ENCODE peak calls at places on chromosomes 2 and 18, in seven cellular contexts. One of them, this sample, is unnamed.

GRCh38 chr2:201779996-201780673 is 598 bp downstream of the ALS2 start:
- DNase-seq in stimulated activated CD4-positive, alpha-beta T cell treated with anti-CD3 and anti-CD28 coated beads, Interleukin-15, amount 100 ng/mL, for 24 hours: no peak
- DNase-seq in left colon: no peak
- DNase-seq in EL: no peak
- DNase-seq in NCI-H748 treated with DMSO at 0.1 percent for 48 hours: peak
- DNase-seq in T-helper 2 cell: no peak
- DNase-seq in astrocyte of the spinal cord: peak
- DNase-seq in this sample: no peak

GRCh38 chr18:36481201-36481657 is 183.7 kb downstream of the FHOD3 start:
- DNase-seq in T-helper 2 cell: no peak
- DNase-seq in astrocyte of the spinal cord: no peak
- DNase-seq in left colon: no peak
- DNase-seq in stimulated activated CD4-positive, alpha-beta T cell treated with anti-CD3 and anti-CD28 coated beads, Interleukin-15, amount 100 ng/mL, for 24 hours: no peak
- DNase-seq in EL: no peak
- DNase-seq in NCI-H748 treated with DMSO at 0.1 percent for 48 hours: no peak
- DNase-seq in this sample: no peak

GRCh38 chr2:241272298-241272721 is 43.2 kb downstream of the HDLBP start:
- DNase-seq in EL: peak
- DNase-seq in T-helper 2 cell: no peak
- DNase-seq in astrocyte of the spinal cord: peak
- DNase-seq in stimulated activated CD4-positive, alpha-beta T cell treated with anti-CD3 and anti-CD28 coated beads, Interleukin-15, amount 100 ng/mL, for 24 hours: peak
- DNase-seq in left colon: peak
- DNase-seq in NCI-H748 treated with DMSO at 0.1 percent for 48 hours: no peak
- DNase-seq in this sample: no peak

GRCh38 chr2:187842978-187843847 is 289.0 kb upstream of the TFPI start:
- DNase-seq in EL: peak
- DNase-seq in T-helper 2 cell: no peak
- DNase-seq in astrocyte of the spinal cord: peak
- DNase-seq in NCI-H748 treated with DMSO at 0.1 percent for 48 hours: peak
- DNase-seq in left colon: no peak
- DNase-seq in stimulated activated CD4-positive, alpha-beta T cell treated with anti-CD3 and anti-CD28 coated beads, Interleukin-15, amount 100 ng/mL, for 24 hours: no peak
- DNase-seq in this sample: peak

GRCh38 chr2:33512112-33512511 is 35.7 kb downstream of the RASGRP3 start:
- DNase-seq in T-helper 2 cell: no peak
- DNase-seq in stimulated activated CD4-positive, alpha-beta T cell treated with anti-CD3 and anti-CD28 coated beads, Interleukin-15, amount 100 ng/mL, for 24 hours: no peak
- DNase-seq in left colon: no peak
- DNase-seq in EL: no peak
- DNase-seq in astrocyte of the spinal cord: no peak
- DNase-seq in NCI-H748 treated with DMSO at 0.1 percent for 48 hours: no peak
- DNase-seq in this sample: no peak

GRCh38 chr2:43222472-43223146 is 3.8 kb downstream of the ZFP36L2 start:
- DNase-seq in NCI-H748 treated with DMSO at 0.1 percent for 48 hours: no peak
- DNase-seq in EL: peak
- DNase-seq in T-helper 2 cell: no peak
- DNase-seq in left colon: no peak
- DNase-seq in astrocyte of the spinal cord: peak
- DNase-seq in stimulated activated CD4-positive, alpha-beta T cell treated with anti-CD3 and anti-CD28 coated beads, Interleukin-15, amount 100 ng/mL, for 24 hours: no peak
- DNase-seq in this sample: no peak

GRCh38 chr2:234243871-234244565 is 193.5 kb downstream of the SPP2 start:
- DNase-seq in left colon: no peak
- DNase-seq in astrocyte of the spinal cord: peak
- DNase-seq in T-helper 2 cell: no peak
- DNase-seq in EL: no peak
- DNase-seq in stimulated activated CD4-positive, alpha-beta T cell treated with anti-CD3 and anti-CD28 coated beads, Interleukin-15, amount 100 ng/mL, for 24 hours: no peak
- DNase-seq in NCI-H748 treated with DMSO at 0.1 percent for 48 hours: peak
- DNase-seq in this sample: no peak

GRCh38 chr2:126963390-126963789 is 64.7 kb downstream of the TEX51 start:
- DNase-seq in stimulated activated CD4-positive, alpha-beta T cell treated with anti-CD3 and anti-CD28 coated beads, Interleukin-15, amount 100 ng/mL, for 24 hours: no peak
- DNase-seq in left colon: no peak
- DNase-seq in EL: no peak
- DNase-seq in astrocyte of the spinal cord: no peak
- DNase-seq in T-helper 2 cell: no peak
- DNase-seq in NCI-H748 treated with DMSO at 0.1 percent for 48 hours: no peak
- DNase-seq in this sample: no peak

GRCh38 chr2:162196611-162197010 is 44.6 kb upstream of the GCG start:
- DNase-seq in stimulated activated CD4-positive, alpha-beta T cell treated with anti-CD3 and anti-CD28 coated beads, Interleukin-15, amount 100 ng/mL, for 24 hours: no peak
- DNase-seq in left colon: no peak
- DNase-seq in EL: peak
- DNase-seq in T-helper 2 cell: no peak
- DNase-seq in NCI-H748 treated with DMSO at 0.1 percent for 48 hours: no peak
- DNase-seq in astrocyte of the spinal cord: peak
- DNase-seq in this sample: no peak

GRCh38 chr2:42962521-42962953 is 170.2 kb upstream of the HAAO start:
- DNase-seq in NCI-H748 treated with DMSO at 0.1 percent for 48 hours: no peak
- DNase-seq in EL: no peak
- DNase-seq in T-helper 2 cell: no peak
- DNase-seq in left colon: no peak
- DNase-seq in stimulated activated CD4-positive, alpha-beta T cell treated with anti-CD3 and anti-CD28 coated beads, Interleukin-15, amount 100 ng/mL, for 24 hours: no peak
- DNase-seq in astrocyte of the spinal cord: no peak
- DNase-seq in this sample: no peak

GRCh38 chr2:178268435-178268834 is 74.1 kb downstream of the OSBPL6 start:
- DNase-seq in NCI-H748 treated with DMSO at 0.1 percent for 48 hours: no peak
- DNase-seq in left colon: no peak
- DNase-seq in stimulated activated CD4-positive, alpha-beta T cell treated with anti-CD3 and anti-CD28 coated beads, Interleukin-15, amount 100 ng/mL, for 24 hours: no peak
- DNase-seq in EL: no peak
- DNase-seq in astrocyte of the spinal cord: no peak
- DNase-seq in T-helper 2 cell: no peak
- DNase-seq in this sample: no peak

GRCh38 chr2:96147593-96148201 is 2.5 kb upstream of the DUSP2 start:
- DNase-seq in left colon: no peak
- DNase-seq in astrocyte of the spinal cord: no peak
- DNase-seq in T-helper 2 cell: no peak
- DNase-seq in EL: no peak
- DNase-seq in NCI-H748 treated with DMSO at 0.1 percent for 48 hours: no peak
- DNase-seq in stimulated activated CD4-positive, alpha-beta T cell treated with anti-CD3 and anti-CD28 coated beads, Interleukin-15, amount 100 ng/mL, for 24 hours: peak
- DNase-seq in this sample: no peak

GRCh38 chr2:231411871-231412615 is 16.5 kb downstream of the B3GNT7 start:
- DNase-seq in EL: peak
- DNase-seq in NCI-H748 treated with DMSO at 0.1 percent for 48 hours: peak
- DNase-seq in astrocyte of the spinal cord: peak
- DNase-seq in stimulated activated CD4-positive, alpha-beta T cell treated with anti-CD3 and anti-CD28 coated beads, Interleukin-15, amount 100 ng/mL, for 24 hours: peak
- DNase-seq in T-helper 2 cell: peak
- DNase-seq in left colon: peak
- DNase-seq in this sample: no peak

GRCh38 chr2:54457326-54458023 is 1.3 kb downstream of the SPTBN1 start:
- DNase-seq in astrocyte of the spinal cord: no peak
- DNase-seq in stimulated activated CD4-positive, alpha-beta T cell treated with anti-CD3 and anti-CD28 coated beads, Interleukin-15, amount 100 ng/mL, for 24 hours: peak
- DNase-seq in T-helper 2 cell: no peak
- DNase-seq in EL: peak
- DNase-seq in NCI-H748 treated with DMSO at 0.1 percent for 48 hours: peak
- DNase-seq in left colon: peak
- DNase-seq in this sample: peak

GRCh38 chr2:70084973-70085710 is 2.1 kb upstream of the PCBP1 start:
- DNase-seq in astrocyte of the spinal cord: no peak
- DNase-seq in NCI-H748 treated with DMSO at 0.1 percent for 48 hours: peak
- DNase-seq in T-helper 2 cell: peak
- DNase-seq in left colon: peak
- DNase-seq in stimulated activated CD4-positive, alpha-beta T cell treated with anti-CD3 and anti-CD28 coated beads, Interleukin-15, amount 100 ng/mL, for 24 hours: peak
- DNase-seq in EL: no peak
- DNase-seq in this sample: peak

GRCh38 chr2:70115646-70116442 is 28.6 kb downstream of the PCBP1 start:
- DNase-seq in left colon: no peak
- DNase-seq in astrocyte of the spinal cord: no peak
- DNase-seq in NCI-H748 treated with DMSO at 0.1 percent for 48 hours: no peak
- DNase-seq in T-helper 2 cell: no peak
- DNase-seq in EL: no peak
- DNase-seq in stimulated activated CD4-positive, alpha-beta T cell treated with anti-CD3 and anti-CD28 coated beads, Interleukin-15, amount 100 ng/mL, for 24 hours: no peak
- DNase-seq in this sample: no peak

GRCh38 chr2:72627059-72627458 is 198.8 kb downstream of the EXOC6B start:
- DNase-seq in T-helper 2 cell: no peak
- DNase-seq in EL: no peak
- DNase-seq in stimulated activated CD4-positive, alpha-beta T cell treated with anti-CD3 and anti-CD28 coated beads, Interleukin-15, amount 100 ng/mL, for 24 hours: no peak
- DNase-seq in NCI-H748 treated with DMSO at 0.1 percent for 48 hours: no peak
- DNase-seq in left colon: no peak
- DNase-seq in astrocyte of the spinal cord: no peak
- DNase-seq in this sample: no peak